ENCODE peak calls at places on chromosomes 2 and 18, in four cellular contexts. One of them, this sample, is unnamed.

GRCh38 chr2:108067820-108068405 is 81.6 kb downstream of the SLC5A7 start:
- DNase-seq in hippocampal formation: no peak
- DNase-seq in psoas muscle: no peak
- DNase-seq in kidney glomerular epithelial cell: no peak
- DNase-seq in this sample: no peak

GRCh38 chr2:199336546-199336945 is 121.2 kb downstream of the SATB2 start:
- DNase-seq in hippocampal formation: no peak
- DNase-seq in psoas muscle: no peak
- DNase-seq in kidney glomerular epithelial cell: no peak
- DNase-seq in this sample: no peak

GRCh38 chr18:76558881-76559667 is 64.0 kb upstream of the ZNF516 start:
- DNase-seq in hippocampal formation: no peak
- DNase-seq in psoas muscle: no peak
- DNase-seq in kidney glomerular epithelial cell: no peak
- DNase-seq in this sample: no peak

GRCh38 chr2:234450431-234451095 is 46.3 kb downstream of the ARL4C start:
- DNase-seq in hippocampal formation: no peak
- DNase-seq in psoas muscle: no peak
- DNase-seq in kidney glomerular epithelial cell: no peak
- DNase-seq in this sample: peak

GRCh38 chr2:85400023-85400422 is 10.1 kb downstream of the CAPG start:
- DNase-seq in hippocampal formation: no peak
- DNase-seq in psoas muscle: no peak
- DNase-seq in kidney glomerular epithelial cell: no peak
- DNase-seq in this sample: no peak

GRCh38 chr2:12106440-12107080 is 360.1 kb downstream of the LPIN1 start:
- DNase-seq in hippocampal formation: no peak
- DNase-seq in psoas muscle: peak
- DNase-seq in kidney glomerular epithelial cell: peak
- DNase-seq in this sample: no peak

GRCh38 chr2:15941483-15941853 is 1.1 kb downstream of the MYCN start:
- DNase-seq in hippocampal formation: peak
- DNase-seq in psoas muscle: no peak
- DNase-seq in kidney glomerular epithelial cell: no peak
- DNase-seq in this sample: no peak

GRCh38 chr2:61469424-61470121 is 1.3 kb downstream of the USP34 start:
- DNase-seq in hippocampal formation: no peak
- DNase-seq in psoas muscle: no peak
- DNase-seq in kidney glomerular epithelial cell: peak
- DNase-seq in this sample: no peak

GRCh38 chr2:17069564-17069963 is 403.9 kb upstream of the CYRIA start:
- DNase-seq in hippocampal formation: no peak
- DNase-seq in psoas muscle: no peak
- DNase-seq in kidney glomerular epithelial cell: no peak
- DNase-seq in this sample: no peak

GRCh38 chr2:64661770-64662169 is 8.1 kb upstream of the SERTAD2 start:
- DNase-seq in hippocampal formation: peak
- DNase-seq in psoas muscle: no peak
- DNase-seq in kidney glomerular epithelial cell: no peak
- DNase-seq in this sample: no peak

GRCh38 chr2:178225011-178225817 is 30.9 kb downstream of the OSBPL6 start:
- DNase-seq in hippocampal formation: no peak
- DNase-seq in psoas muscle: no peak
- DNase-seq in kidney glomerular epithelial cell: no peak
- DNase-seq in this sample: no peak

GRCh38 chr2:11899896-11900295 is 153.5 kb downstream of the LPIN1 start:
- DNase-seq in hippocampal formation: no peak
- DNase-seq in psoas muscle: no peak
- DNase-seq in kidney glomerular epithelial cell: no peak
- DNase-seq in this sample: no peak

GRCh38 chr2:222982010-222982908 is 69.7 kb upstream of the KCNE4 start:
- DNase-seq in hippocampal formation: peak
- DNase-seq in psoas muscle: peak
- DNase-seq in kidney glomerular epithelial cell: peak
- DNase-seq in this sample: peak

GRCh38 chr2:229042349-229042748 is 228.7 kb downstream of the PID1 start:
- DNase-seq in hippocampal formation: no peak
- DNase-seq in psoas muscle: no peak
- DNase-seq in kidney glomerular epithelial cell: no peak
- DNase-seq in this sample: no peak

GRCh38 chr2:114610677-114611076 is 168.2 kb downstream of the DPP10 start:
- DNase-seq in hippocampal formation: peak
- DNase-seq in psoas muscle: no peak
- DNase-seq in kidney glomerular epithelial cell: no peak
- DNase-seq in this sample: peak

GRCh38 chr2:127829845-127830246 is 18.9 kb upstream of the WDR33 start:
- DNase-seq in hippocampal formation: no peak
- DNase-seq in psoas muscle: no peak
- DNase-seq in kidney glomerular epithelial cell: no peak
- DNase-seq in this sample: no peak

GRCh38 chr18:68843467-68844089 is 45.7 kb downstream of the CCDC102B start:
- DNase-seq in hippocampal formation: no peak
- DNase-seq in psoas muscle: no peak
- DNase-seq in kidney glomerular epithelial cell: no peak
- DNase-seq in this sample: no peak

GRCh38 chr2:45263147-45263546 is 253.9 kb upstream of the SIX2 start:
- DNase-seq in hippocampal formation: no peak
- DNase-seq in psoas muscle: no peak
- DNase-seq in kidney glomerular epithelial cell: no peak
- DNase-seq in this sample: peak

GRCh38 chr2:127701651-127702394 is 526 bp downstream of the SFT2D3 start:
- DNase-seq in hippocampal formation: peak
- DNase-seq in psoas muscle: peak
- DNase-seq in kidney glomerular epithelial cell: peak
- DNase-seq in this sample: peak

GRCh38 chr2:74107071-74107470 is 40.6 kb downstream of the BOLA3 start:
- DNase-seq in hippocampal formation: no peak
- DNase-seq in psoas muscle: no peak
- DNase-seq in kidney glomerular epithelial cell: no peak
- DNase-seq in this sample: no peak

GRCh38 chr2:105929506-105929905 is 184.8 kb downstream of the NCK2 start:
- DNase-seq in hippocampal formation: no peak
- DNase-seq in psoas muscle: no peak
- DNase-seq in kidney glomerular epithelial cell: no peak
- DNase-seq in this sample: no peak

GRCh38 chr2:69945447-69945846 is 16.0 kb downstream of the ASPRV1 start:
- DNase-seq in hippocampal formation: no peak
- DNase-seq in psoas muscle: no peak
- DNase-seq in kidney glomerular epithelial cell: no peak
- DNase-seq in this sample: no peak

GRCh38 chr2:47034973-47035609 is 119.5 kb upstream of the MCFD2 start:
- DNase-seq in hippocampal formation: no peak
- DNase-seq in psoas muscle: peak
- DNase-seq in kidney glomerular epithelial cell: peak
- DNase-seq in this sample: no peak

GRCh38 chr18:55251186-55251995 is 292.1 kb upstream of the CCDC68 start:
- DNase-seq in hippocampal formation: no peak
- DNase-seq in psoas muscle: no peak
- DNase-seq in kidney glomerular epithelial cell: no peak
- DNase-seq in this sample: no peak

GRCh38 chr18:48058486-48058885 is 128.0 kb upstream of the SMAD2 start:
- DNase-seq in hippocampal formation: no peak
- DNase-seq in psoas muscle: no peak
- DNase-seq in kidney glomerular epithelial cell: no peak
- DNase-seq in this sample: no peak

GRCh38 chr2:3728104-3729054 is 25.0 kb downstream of the DCDC2C start:
- DNase-seq in hippocampal formation: peak
- DNase-seq in psoas muscle: no peak
- DNase-seq in kidney glomerular epithelial cell: peak
- DNase-seq in this sample: peak

GRCh38 chr2:234845602-234846588 is 105.9 kb upstream of the SH3BP4 start:
- DNase-seq in hippocampal formation: no peak
- DNase-seq in psoas muscle: no peak
- DNase-seq in kidney glomerular epithelial cell: no peak
- DNase-seq in this sample: no peak

GRCh38 chr2:72925328-72925943 is 8.1 kb downstream of the EMX1 start:
- DNase-seq in hippocampal formation: no peak
- DNase-seq in psoas muscle: no peak
- DNase-seq in kidney glomerular epithelial cell: no peak
- DNase-seq in this sample: no peak

This sample was measured in NCI-H2081.